ENCODE peak calls at places on chromosome 21, in eight cellular contexts. D is pons, L is iPS-NIHi11, Z is HT-29, V is substantia nigra, R is stromal cell of bone marrow, H is neural progenitor cell, Q is fibroblast of the conjunctiva. J is an unnamed sample.

GRCh38 chr21:34667761-34668160 is 1.0 kb upstream of the CLIC6 start:
- DNase-seq in D (no peak), L (no peak), Z (no peak), V (no peak), R (no peak), H (no peak), Q (no peak), J (no peak)

GRCh38 chr21:46429754-46430681 is 28.7 kb upstream of the DIP2A start:
- DNase-seq in D (no peak), L (no peak), Z (no peak), V (no peak), R (no peak), H (no peak), Q (no peak), J (no peak)

GRCh38 chr21:14737922-14738321 is 191.8 kb upstream of the SAMSN1 start:
- DNase-seq in D (peak; percentile 66), L (peak; percentile 25), Z (peak; percentile 50), V (no peak), R (peak; percentile 23), H (peak; percentile 44), Q (peak; percentile 12), J (peak; percentile 49)

GRCh38 chr21:42400525-42400924 is 3.2 kb upstream of the UBASH3A start:
- DNase-seq in D (no peak), L (no peak), Z (no peak), V (no peak), R (no peak), H (no peak), Q (no peak), J (no peak)

GRCh38 chr21:45511007-45511406 is 31.2 kb downstream of the SLC19A1 start:
- DNase-seq in D (no peak), L (no peak), Z (no peak), V (no peak), R (no peak), H (no peak), Q (no peak), J (no peak)

GRCh38 chr21:27077501-27077900 is 110.6 kb upstream of the ADAMTS5 start:
- DNase-seq in D (no peak), L (no peak), Z (no peak), V (no peak), R (no peak), H (no peak), Q (no peak), J (no peak)

GRCh38 chr21:33286600-33287456 is 20.7 kb downstream of the IL10RB start:
- DNase-seq in D (no peak), L (no peak), Z (no peak), V (no peak), R (no peak), H (no peak), Q (peak; percentile 82), J (no peak)

GRCh38 chr21:45248893-45249381 is 38.8 kb downstream of the POFUT2 start:
- DNase-seq in D (peak; percentile 6), L (no peak), Z (no peak), V (no peak), R (peak; percentile 15), H (peak; percentile 31), Q (peak; percentile 18), J (no peak)

GRCh38 chr21:45050786-45051489 is 23.4 kb upstream of the ADARB1 start:
- DNase-seq in D (no peak), L (no peak), Z (no peak), V (no peak), R (no peak), H (no peak), Q (no peak), J (no peak)

GRCh38 chr21:42148584-42148983 is 70.4 kb upstream of the ABCG1 start:
- DNase-seq in D (no peak), L (no peak), Z (no peak), V (no peak), R (no peak), H (no peak), Q (no peak), J (no peak)

GRCh38 chr21:36320421-36321324 is 676 bp downstream of the MORC3 start:
- DNase-seq in D (peak; percentile 77), L (peak; percentile 69), Z (peak; percentile 61), V (peak; percentile 81), R (peak; percentile 55), H (no peak), Q (peak; percentile 47), J (no peak)

GRCh38 chr21:37532868-37533780 is 166.6 kb downstream of the DYRK1A start:
- DNase-seq in D (no peak), L (peak; percentile 58), Z (peak; percentile 30), V (no peak), R (no peak), H (no peak), Q (no peak), J (no peak)

GRCh38 chr21:42336065-42336464 is 14.7 kb downstream of the TFF2 start:
- DNase-seq in D (no peak), L (peak; percentile 69), Z (no peak), V (no peak), R (no peak), H (peak; percentile 68), Q (no peak), J (no peak)

GRCh38 chr21:16007933-16008332 is 278.2 kb downstream of the USP25 start:
- DNase-seq in D (no peak), L (no peak), Z (no peak), V (no peak), R (no peak), H (no peak), Q (no peak), J (no peak)

GRCh38 chr21:32233055-32233546 is 45.7 kb downstream of the MIS18A start:
- DNase-seq in D (peak; percentile 8), L (no peak), Z (no peak), V (no peak), R (no peak), H (peak; percentile 16), Q (no peak), J (no peak)

GRCh38 chr21:22211943-22212342 is 1213.7 kb downstream of the NCAM2 start:
- DNase-seq in D (no peak), L (no peak), Z (no peak), V (no peak), R (no peak), H (no peak), Q (no peak), J (no peak)

GRCh38 chr21:41508415-41509205 is 652 bp upstream of the TMPRSS2 start:
- DNase-seq in D (no peak), L (peak; percentile 35), Z (peak; percentile 32), V (no peak), R (no peak), H (no peak), Q (no peak), J (no peak)

GRCh38 chr21:40886931-40887330 is 40.0 kb upstream of the DSCAM start:
- DNase-seq in D (no peak), L (no peak), Z (no peak), V (no peak), R (no peak), H (no peak), Q (no peak), J (no peak)

GRCh38 chr21:26079376-26079775 is 91.2 kb downstream of the APP start:
- DNase-seq in D (no peak), L (no peak), Z (no peak), V (no peak), R (no peak), H (no peak), Q (no peak), J (no peak)

GRCh38 chr21:15293251-15293650 is 228.5 kb upstream of the NRIP1 start:
- DNase-seq in D (no peak), L (peak; percentile 42), Z (peak; percentile 65), V (no peak), R (peak; percentile 67), H (no peak), Q (peak; percentile 56), J (no peak)

GRCh38 chr21:24509131-24509530 is 1098.2 kb downstream of the MRPL39 start:
- DNase-seq in D (no peak), L (no peak), Z (no peak), V (no peak), R (no peak), H (no peak), Q (no peak), J (no peak)

GRCh38 chr21:38955495-38955894 is 149.8 kb downstream of the ETS2 start:
- DNase-seq in D (no peak), L (no peak), Z (no peak), V (no peak), R (no peak), H (no peak), Q (no peak), J (no peak)

GRCh38 chr21:45972716-45973474 is 8.7 kb upstream of the COL6A1 start:
- DNase-seq in D (no peak), L (no peak), Z (no peak), V (no peak), R (peak; percentile 78), H (peak; percentile 61), Q (peak; percentile 88), J (no peak)

GRCh38 chr21:29213513-29214385 is 83.3 kb downstream of the MAP3K7CL start:
- DNase-seq in D (no peak), L (no peak), Z (no peak), V (no peak), R (no peak), H (no peak), Q (no peak), J (no peak)

GRCh38 chr21:27320868-27321267 is 354.0 kb upstream of the ADAMTS5 start:
- DNase-seq in D (peak; percentile 73), L (no peak), Z (no peak), V (no peak), R (no peak), H (no peak), Q (no peak), J (no peak)

GRCh38 chr21:22106720-22107410 is 1108.7 kb downstream of the NCAM2 start:
- DNase-seq in D (no peak), L (no peak), Z (no peak), V (no peak), R (no peak), H (no peak), Q (no peak), J (no peak)

GRCh38 chr21:23452384-23453083 is 2154.7 kb downstream of the MRPL39 start:
- DNase-seq in D (no peak), L (peak; percentile 3), Z (peak; percentile 1), V (no peak), R (no peak), H (peak; percentile 77), Q (no peak), J (no peak)

GRCh38 chr21:28598214-28598613 is 394.5 kb downstream of the LTN1 start:
- DNase-seq in D (no peak), L (no peak), Z (no peak), V (no peak), R (no peak), H (no peak), Q (no peak), J (no peak)

GRCh38 chr21:17829472-17829871 is 10.3 kb upstream of the C21orf91 start:
- DNase-seq in D (no peak), L (no peak), Z (no peak), V (no peak), R (peak; percentile 29), H (no peak), Q (no peak), J (no peak)

GRCh38 chr21:38989745-38990423 is 184.2 kb downstream of the ETS2 start:
- DNase-seq in D (no peak), L (no peak), Z (no peak), V (no peak), R (peak; percentile 41), H (peak; percentile 57), Q (peak; percentile 43), J (no peak)

GRCh38 chr21:26379561-26379960 is 193.5 kb downstream of the CYYR1 start:
- DNase-seq in D (no peak), L (no peak), Z (no peak), V (no peak), R (no peak), H (no peak), Q (no peak), J (no peak)

GRCh38 chr21:15820857-15821256 is 91.1 kb downstream of the USP25 start:
- DNase-seq in D (no peak), L (no peak), Z (no peak), V (no peak), R (no peak), H (no peak), Q (no peak), J (no peak)

GRCh38 chr21:33112670-33113596 is 43.0 kb downstream of the OLIG1 start:
- DNase-seq in D (no peak), L (no peak), Z (no peak), V (no peak), R (no peak), H (peak; percentile 87), Q (no peak), J (no peak)

GRCh38 chr21:34613679-34614442 is 1.1 kb downstream of the RCAN1 start:
- DNase-seq in D (peak; percentile 63), L (peak; percentile 23), Z (no peak), V (no peak), R (no peak), H (peak; percentile 35), Q (no peak), J (no peak)

J was measured in CD8-positive, alpha-beta T cell.